ENCODE peak calls at places on chromosomes 3 and 15, in five cellular contexts. A, N, J, Z and I are unnamed samples.

GRCh38 chr3:130473416-130473815 is 43.6 kb upstream of the COL6A6 start:
- DNase-seq in Z (peak), J (no peak), A (no peak), N (no peak), I (no peak)

GRCh38 chr15:38260077-38260476 is 7.4 kb downstream of the SPRED1 start:
- DNase-seq in J (no peak), N (no peak), Z (no peak), A (no peak), I (peak)

GRCh38 chr15:27833974-27834373 is 265.1 kb downstream of the OCA2 start:
- DNase-seq in A (no peak), J (no peak), Z (no peak), N (no peak), I (no peak)

GRCh38 chr15:50176869-50177268 is 5.1 kb upstream of the SLC27A2 start:
- DNase-seq in Z (no peak), J (no peak), N (no peak), A (no peak), I (no peak)

GRCh38 chr3:43727930-43728329 is 37.2 kb downstream of the ABHD5 start:
- DNase-seq in J (no peak), A (no peak), Z (no peak), N (no peak), I (no peak)

GRCh38 chr3:32297366-32297765 is 58.9 kb downstream of the CMTM8 start:
- DNase-seq in Z (peak), A (no peak), N (no peak), J (no peak), I (peak)

GRCh38 chr3:49841126-49841525 is 15.2 kb downstream of the TRAIP start:
- DNase-seq in N (peak), Z (no peak), J (peak), A (peak), I (peak)

GRCh38 chr15:101022876-101023275 is 103.7 kb downstream of the LRRK1 start:
- DNase-seq in N (no peak), Z (no peak), A (peak), J (no peak), I (no peak)

GRCh38 chr3:14885307-14885706 is 62.1 kb upstream of the NR2C2 start:
- DNase-seq in J (no peak), Z (peak), N (no peak), A (no peak), I (no peak)

GRCh38 chr3:191051037-191051436 is 148.0 kb upstream of the OSTN start:
- DNase-seq in Z (no peak), J (no peak), N (peak), A (no peak), I (peak)

GRCh38 chr3:4310971-4311370 is 7.8 kb downstream of the SETMAR start:
- DNase-seq in Z (no peak), N (no peak), A (no peak), J (no peak), I (no peak)

GRCh38 chr3:60755094-60755493 is 496.2 kb downstream of the FHIT start:
- DNase-seq in J (no peak), A (peak), N (no peak), Z (no peak), I (no peak)

GRCh38 chr3:107523361-107524213 is 825 bp downstream of the BBX start:
- DNase-seq in J (no peak), A (peak), Z (peak), N (peak), I (peak)

GRCh38 chr15:40279437-40280141 is 3.3 kb downstream of the ANKRD63 start:
- DNase-seq in Z (peak), J (no peak), N (peak), A (peak), I (peak)

GRCh38 chr15:73072894-73073293 is 20.6 kb downstream of the NEO1 start:
- DNase-seq in Z (no peak), A (no peak), J (no peak), N (no peak), I (no peak)

GRCh38 chr15:51931638-51932037 is 39.9 kb downstream of the LEO1 start:
- DNase-seq in J (no peak), A (no peak), N (no peak), Z (peak), I (peak)

GRCh38 chr3:186800285-186800684 is 6.0 kb downstream of the RFC4 start:
- DNase-seq in Z (no peak), A (no peak), N (no peak), J (no peak), I (no peak)

GRCh38 chr3:76096036-76096435 is 310.7 kb upstream of the ZNF717 start:
- DNase-seq in A (no peak), J (no peak), Z (no peak), N (no peak), I (no peak)

GRCh38 chr15:40038267-40038653 is 721 bp downstream of the SRP14 start:
- DNase-seq in A (no peak), Z (no peak), J (no peak), N (no peak), I (peak)

GRCh38 chr3:20288050-20288449 is 102.0 kb upstream of the SGO1 start:
- DNase-seq in Z (no peak), J (no peak), A (peak), N (no peak), I (no peak)

GRCh38 chr3:14266361-14266760 is 87.7 kb downstream of the LSM3 start:
- DNase-seq in N (no peak), A (no peak), J (no peak), Z (peak), I (peak)

GRCh38 chr3:56801597-56802410 is at the start of gene ARHGEF3:
- DNase-seq in Z (peak), A (peak), J (peak), N (peak), I (peak)

GRCh38 chr15:40486066-40486770 is 15.4 kb downstream of the CHST14 start:
- DNase-seq in N (no peak), Z (no peak), J (no peak), A (no peak), I (no peak)

GRCh38 chr3:157572559-157573270 is 69.5 kb upstream of the VEPH1 start:
- DNase-seq in N (peak), Z (peak), J (no peak), A (no peak), I (peak)

GRCh38 chr3:196272826-196273225 is 14.7 kb downstream of the PCYT1A start:
- DNase-seq in A (no peak), J (no peak), Z (peak), N (no peak), I (no peak)

GRCh38 chr15:81029416-81030367 is 29.0 kb downstream of the TLNRD1 start:
- DNase-seq in J (no peak), N (no peak), Z (no peak), A (no peak), I (no peak)

GRCh38 chr3:187765342-187765741 is 20.1 kb upstream of the BCL6 start:
- DNase-seq in N (no peak), J (no peak), A (no peak), Z (no peak), I (no peak)

GRCh38 chr3:170741756-170742530 is 128.1 kb downstream of the RPL22L1 start:
- DNase-seq in Z (no peak), A (no peak), N (no peak), J (no peak), I (peak)

GRCh38 chr3:127677541-127678314 is 5.0 kb downstream of the ABTB1 start:
- DNase-seq in A (peak), Z (no peak), J (no peak), N (no peak), I (no peak)

GRCh38 chr15:41501961-41502786 is 8.5 kb downstream of the ITPKA start:
- DNase-seq in J (no peak), Z (no peak), A (no peak), N (no peak), I (no peak)

GRCh38 chr3:179640469-179640868 is 12.4 kb upstream of the USP13 start:
- DNase-seq in Z (no peak), A (no peak), N (no peak), J (no peak), I (no peak)

DNA sequence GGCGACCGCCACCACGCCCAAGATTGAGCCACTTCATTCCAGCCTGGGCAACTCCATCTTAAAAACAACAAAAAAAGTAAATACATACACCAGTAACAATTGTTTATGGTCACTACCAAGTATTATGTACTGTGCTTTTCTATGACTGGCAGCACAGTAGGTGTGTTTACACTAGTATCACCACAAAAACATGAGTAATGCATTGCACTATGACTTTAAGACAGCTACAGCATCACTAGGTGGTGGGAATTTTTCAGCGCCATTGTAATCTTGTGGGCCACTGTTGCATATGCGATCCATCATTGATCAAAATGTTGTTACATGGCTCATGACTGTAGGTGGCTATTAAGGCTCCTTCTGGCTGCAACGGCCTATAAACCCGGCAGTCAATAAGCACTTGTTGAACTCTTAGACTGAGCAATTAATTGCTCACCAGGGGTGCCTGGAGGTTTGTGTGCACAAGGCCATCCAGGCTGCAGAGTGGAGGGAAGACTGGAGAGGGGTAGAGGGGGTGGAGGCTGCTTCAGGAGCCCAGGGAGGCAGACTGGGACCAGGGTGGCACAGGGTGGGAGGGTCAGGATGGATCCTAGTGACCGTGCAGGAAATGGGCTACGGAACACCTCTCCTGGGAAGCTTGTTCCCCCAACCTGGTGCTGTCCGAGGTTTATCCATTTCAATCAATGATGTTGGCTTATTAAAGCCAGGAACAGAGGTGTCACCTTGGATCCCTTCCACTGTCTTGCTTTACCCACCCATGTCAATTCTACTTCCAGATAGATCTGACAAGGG is 17.9 kb upstream of the COPG1 start:
- DNase-seq in Z (no peak), N (no peak), J (no peak), A (no peak), I (peak)
- H2BK12ac ChIP-seq in Z (no peak), N (no peak), J (no peak), A (no peak), I (no peak)

GRCh38 chr3:193593666-193594025 is 638 bp downstream of the OPA1 start:
- DNase-seq in N (peak), J (no peak), Z (peak), A (no peak), I (peak)
- H2BK12ac ChIP-seq in N (no peak), J (no peak), Z (no peak), A (peak), I (no peak)

GRCh38 chr15:74156678-74157411 is 16.7 kb upstream of the ISLR start:
- DNase-seq in J (no peak), Z (no peak), N (no peak), A (peak), I (peak)
- H2BK12ac ChIP-seq in J (no peak), Z (no peak), N (no peak), A (no peak), I (no peak)

DNA sequence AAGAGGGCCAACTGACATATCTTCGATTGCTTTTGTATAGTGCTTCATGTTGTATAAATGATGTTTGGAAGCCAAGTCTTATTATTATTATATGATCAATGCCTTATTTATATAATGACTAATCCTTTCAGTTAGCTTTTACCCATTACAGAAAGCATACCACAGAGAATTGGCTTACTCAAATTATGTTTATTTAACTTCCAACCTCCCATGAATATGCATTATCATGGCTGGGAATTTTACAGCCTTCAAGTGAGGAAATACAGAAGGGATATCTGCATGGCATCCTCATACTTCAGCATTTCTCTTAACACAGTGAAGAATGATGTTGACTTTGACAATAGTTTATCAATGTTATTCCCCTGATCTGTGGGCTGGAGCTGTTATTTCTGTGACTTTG is 225.9 kb upstream of the GAP43 start:
- DNase-seq in N (no peak), A (no peak), Z (no peak), J (no peak), I (no peak)
- H2BK12ac ChIP-seq in N (no peak), A (no peak), Z (no peak), J (no peak), I (no peak)

GRCh38 chr3:83500422-83500821 is 1458.4 kb upstream of the CADM2 start:
- DNase-seq in J (no peak), A (no peak), N (no peak), Z (no peak), I (no peak)
- H2BK12ac ChIP-seq in J (peak), A (no peak), N (no peak), Z (no peak), I (no peak)